ENCODE peak calls at places on chromosomes 16 and 17, in eight cellular contexts. O is transverse colon, A is EH, Z is Daoy, D is IMR-90, J is NCI-H1930, C is mesothelial cell of epicardium, I is activated T-helper 1 cell treated with Interleukin-2 at 50 U/mL for 16 hours. E is an unnamed sample.

GRCh38 chr16:48383877-48384304 is 1.3 kb downstream of the SIAH1 start:
- DNase-seq in D (no peak), J (no peak), O (peak), C (no peak), A (no peak), I (no peak), Z (no peak), E (no peak)

GRCh38 chr16:9761870-9762269 is 420.4 kb downstream of the GRIN2A start:
- DNase-seq in O (no peak), I (no peak), Z (peak), A (no peak), D (no peak), C (no peak), J (no peak), E (no peak)

GRCh38 chr17:74639704-74640142 is 16.2 kb upstream of the CD300E start:
- DNase-seq in D (no peak), O (no peak), A (no peak), C (no peak), J (no peak), Z (no peak), I (no peak), E (no peak)

GRCh38 chr16:16147316-16147999 is 75.8 kb downstream of the ABCC6 start:
- DNase-seq in I (no peak), C (no peak), J (no peak), O (no peak), Z (no peak), D (no peak), A (no peak), E (no peak)

GRCh38 chr17:35087731-35088646 is 24.5 kb upstream of the RFFL start:
- DNase-seq in A (peak), C (no peak), J (no peak), D (peak), Z (peak), I (no peak), O (peak), E (no peak)

GRCh38 chr16:85479972-85480726 is 133.0 kb upstream of the GSE1 start:
- DNase-seq in J (no peak), Z (no peak), C (no peak), A (no peak), D (no peak), O (peak), I (no peak), E (no peak)

GRCh38 chr17:51454456-51454978 is 194.2 kb downstream of the UTP18 start:
- DNase-seq in D (no peak), I (no peak), A (no peak), O (no peak), J (no peak), Z (no peak), C (no peak), E (no peak)

GRCh38 chr17:51435171-51435552 is 174.8 kb downstream of the UTP18 start:
- DNase-seq in O (no peak), Z (no peak), A (no peak), C (no peak), J (no peak), D (no peak), I (no peak), E (no peak)

GRCh38 chr16:55557186-55557585 is 9.3 kb upstream of the CAPNS2 start:
- DNase-seq in D (no peak), Z (no peak), C (no peak), A (no peak), O (no peak), I (no peak), J (no peak), E (no peak)

GRCh38 chr17:16258916-16259315 is 41.9 kb downstream of the PIGL start:
- DNase-seq in O (no peak), Z (no peak), C (no peak), I (no peak), A (no peak), D (peak), J (no peak), E (no peak)

GRCh38 chr16:68760671-68761275 is 23.7 kb downstream of the CDH1 start:
- DNase-seq in D (peak), I (no peak), O (peak), C (no peak), J (no peak), Z (peak), A (peak), E (no peak)

GRCh38 chr17:49260011-49260921 is 29.7 kb upstream of the PHOSPHO1 start:
- DNase-seq in A (peak), J (no peak), I (peak), C (peak), D (peak), Z (peak), O (peak), E (no peak)

GRCh38 chr17:73365203-73365933 is 53.6 kb upstream of the CDC42EP4 start:
- DNase-seq in Z (no peak), D (no peak), J (no peak), C (no peak), A (no peak), O (no peak), I (no peak), E (no peak)

E was measured in NCI-H2081 treated with DMSO at 0.1 percent for 48 hours.